ENCODE peak calls at places on chromosome 6, in five cellular contexts. G is IMR-90, N is GDM1, T is T-helper 17 cell, H is AG20443. A is an unnamed sample.

GRCh38 chr6:87274660-87275273 is 47.6 kb upstream of the SMIM8 start:
- DNase-seq in H (peak), T (no peak), G (peak), N (no peak), A (no peak)

GRCh38 chr6:12548526-12548925 is 168.0 kb upstream of the PHACTR1 start:
- DNase-seq in G (peak), N (no peak), T (no peak), H (peak), A (no peak)

GRCh38 chr6:61809004-61809595 is 476.9 kb downstream of the KHDRBS2 start:
- DNase-seq in H (peak), T (no peak), N (no peak), G (no peak), A (peak)

GRCh38 chr6:101926149-101926925 is 532.8 kb downstream of the GRIK2 start:
- DNase-seq in G (peak), N (no peak), T (no peak), H (peak), A (peak)

GRCh38 chr6:113457156-113457555 is 400.0 kb upstream of the MARCKS start:
- DNase-seq in T (no peak), G (peak), N (no peak), H (peak), A (no peak)

GRCh38 chr6:157898169-157898568 is 75.1 kb downstream of the SNX9 start:
- DNase-seq in N (no peak), T (no peak), G (no peak), H (no peak), A (no peak)

GRCh38 chr6:161010418-161010817 is 18.8 kb downstream of the MAP3K4 start:
- DNase-seq in H (peak), T (no peak), G (peak), N (no peak), A (no peak)

GRCh38 chr6:107820571-107821261 is 3.4 kb downstream of the SCML4 start:
- DNase-seq in T (no peak), G (no peak), H (no peak), N (no peak), A (no peak)

GRCh38 chr6:136344420-136344819 is 54.8 kb upstream of the BCLAF1 start:
- DNase-seq in N (no peak), H (no peak), T (no peak), G (peak), A (no peak)

GRCh38 chr6:43579171-43579570 is 3.2 kb downstream of the POLH start:
- DNase-seq in N (no peak), G (peak), T (no peak), H (no peak), A (no peak)

GRCh38 chr6:17413313-17413750 is 19.9 kb downstream of the CAP2 start:
- DNase-seq in G (peak), N (no peak), T (no peak), H (no peak), A (no peak)

GRCh38 chr6:141830530-141830929 is 302.2 kb upstream of the GJE1 start:
- DNase-seq in H (no peak), G (no peak), N (no peak), T (no peak), A (no peak)

GRCh38 chr6:112691289-112691688 is 344.2 kb downstream of the RFPL4B start:
- DNase-seq in T (no peak), H (peak), G (peak), N (no peak), A (no peak)

GRCh38 chr6:113672691-113673149 is 184.4 kb upstream of the MARCKS start:
- DNase-seq in T (no peak), G (peak), H (peak), N (no peak), A (no peak)

GRCh38 chr6:154555075-154555677 is 44.7 kb upstream of the CNKSR3 start:
- DNase-seq in H (peak), N (no peak), T (no peak), G (peak), A (no peak)

GRCh38 chr6:7074870-7075269 is 32.9 kb upstream of the RREB1 start:
- DNase-seq in G (no peak), N (no peak), T (no peak), H (no peak), A (no peak)

GRCh38 chr6:31622678-31623077 is 2.2 kb downstream of the PRRC2A start:
- DNase-seq in T (no peak), H (no peak), G (no peak), N (no peak), A (no peak)

GRCh38 chr6:44008821-44009370 is 118.4 kb downstream of the MRPL14 start:
- DNase-seq in G (no peak), H (no peak), T (no peak), N (no peak), A (no peak)

GRCh38 chr6:169530762-169531143 is 171.1 kb downstream of the WDR27 start:
- DNase-seq in H (no peak), N (no peak), G (no peak), T (no peak), A (no peak)

GRCh38 chr6:102895683-102896082 is 1502.2 kb downstream of the GRIK2 start:
- DNase-seq in N (no peak), T (no peak), G (no peak), H (no peak), A (no peak)

GRCh38 chr6:167150815-167151557 is 6.8 kb downstream of the GPR31 start:
- DNase-seq in T (no peak), G (no peak), N (no peak), H (no peak), A (no peak)

GRCh38 chr6:12182676-12183075 is 107.5 kb upstream of the EDN1 start:
- DNase-seq in H (peak), N (no peak), T (no peak), G (peak), A (no peak)

GRCh38 chr6:22888147-22888831 is 318.9 kb downstream of the HDGFL1 start:
- DNase-seq in T (no peak), G (no peak), H (no peak), N (no peak), A (no peak)

GRCh38 chr6:32402812-32403211 is 4.2 kb downstream of the BTNL2 start:
- DNase-seq in G (no peak), H (no peak), N (no peak), T (no peak), A (no peak)

GRCh38 chr6:13813011-13813410 is 1.3 kb downstream of the MCUR1 start:
- DNase-seq in T (no peak), H (no peak), N (no peak), G (no peak), A (no peak)

GRCh38 chr6:113690255-113690956 is 166.7 kb upstream of the MARCKS start:
- DNase-seq in N (no peak), T (no peak), G (peak), H (peak), A (no peak)

GRCh38 chr6:13427838-13428527 is 59.4 kb downstream of the GFOD1 start:
- DNase-seq in H (no peak), N (peak), T (no peak), G (no peak), A (no peak)